ENCODE peak calls at places on chromosomes 13 and 19, in eight cellular contexts. M is GM23338, D is dorsolateral prefrontal cortex, O is neural progenitor cell, Y is epithelial cell of esophagus, S is right lobe of liver, P is stomach, H is fibroblast of lung. X is an unnamed sample.

GRCh38 chr19:56141416-56141992 is 417 bp downstream of the ZNF444 start:
- DNase-seq in P (no peak), S (no peak), D (no peak), O (peak), Y (no peak), H (no peak), M (peak), X (no peak)

GRCh38 chr13:62321139-62321538 is 905.5 kb upstream of the PCDH20 start:
- DNase-seq in O (no peak), D (no peak), M (no peak), Y (no peak), S (no peak), H (no peak), P (no peak), X (no peak)

GRCh38 chr19:35169226-35169995 is 14.9 kb downstream of the FXYD5 start:
- DNase-seq in Y (peak), O (no peak), P (no peak), D (no peak), M (no peak), S (no peak), H (no peak), X (no peak)

GRCh38 chr13:79491715-79492114 is 10.8 kb downstream of the NDFIP2 start:
- DNase-seq in Y (peak), O (no peak), M (no peak), H (peak), S (no peak), D (no peak), P (no peak), X (peak)

GRCh38 chr13:80550856-80551532 is 210.1 kb upstream of the SPRY2 start:
- DNase-seq in P (no peak), M (no peak), Y (no peak), D (no peak), S (no peak), O (no peak), H (peak), X (no peak)

GRCh38 chr19:15159251-15159650 is 41.5 kb downstream of the NOTCH3 start:
- DNase-seq in O (no peak), Y (no peak), H (no peak), D (no peak), M (peak), S (no peak), P (no peak), X (no peak)

GRCh38 chr19:1401138-1401888 is at the start of gene GAMT:
- DNase-seq in O (peak), Y (no peak), D (peak), P (no peak), M (peak), H (peak), S (peak), X (no peak)

GRCh38 chr19:39430675-39431593 is 4.8 kb downstream of the RPS16 start:
- DNase-seq in D (no peak), H (peak), S (no peak), Y (peak), O (no peak), M (peak), P (no peak), X (no peak)

GRCh38 chr19:4445963-4446668 is 11.5 kb downstream of the UBXN6 start:
- DNase-seq in Y (no peak), D (no peak), S (no peak), O (no peak), P (no peak), H (no peak), M (no peak), X (no peak)

GRCh38 chr13:23810842-23811241 is 78.4 kb downstream of the MIPEP start:
- DNase-seq in S (no peak), O (no peak), P (no peak), D (no peak), Y (no peak), M (peak), H (no peak), X (no peak)

GRCh38 chr19:43950834-43951626 is at the start of gene ZNF221:
- DNase-seq in M (peak), D (peak), S (peak), H (peak), P (peak), O (peak), Y (peak), X (peak)

DNA sequence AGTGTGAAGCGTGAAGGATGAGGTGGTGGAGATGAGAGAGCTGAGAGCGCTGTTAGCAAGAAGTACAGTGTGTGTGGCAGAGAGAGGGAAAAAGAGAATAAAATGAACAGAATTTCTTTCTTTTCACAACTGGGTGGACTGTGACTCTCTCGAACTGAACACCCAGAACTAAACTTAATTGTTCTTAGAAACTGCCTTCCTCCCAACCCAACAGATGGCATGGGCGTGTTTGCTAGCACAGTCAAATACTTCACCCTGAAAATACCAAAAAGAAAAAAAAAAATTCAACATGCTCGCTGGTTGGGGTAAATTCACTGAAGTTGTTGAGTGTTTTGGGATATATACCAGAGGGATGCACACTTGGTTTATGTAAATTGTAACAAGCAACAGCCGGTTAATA is 116.1 kb downstream of the ZIC5 start:
- DNase-seq in O (no peak), P (no peak), S (no peak), M (no peak), D (no peak), Y (no peak), H (no peak), X (no peak)
- H3K4me3 ChIP-seq in O (no peak), P (no peak), S (no peak), M (no peak), D (no peak), Y (no peak), H (no peak), X (no peak)

GRCh38 chr19:14089412-14089661 is 1.2 kb downstream of the SAMD1 start:
- DNase-seq in D (no peak), H (peak), O (peak), P (no peak), S (no peak), M (peak), Y (no peak), X (no peak)
- TF ChIP-seq CTCF in D (no peak), H (peak), O (peak), P (no peak), S (no peak), M (peak), Y (peak), X (peak)

GRCh38 chr13:33017410-33017929 is 1.2 kb downstream of the KL start:
- DNase-seq in Y (peak), S (peak), P (peak), O (peak), H (peak), M (peak), D (no peak), X (no peak)
- H3K4me3 ChIP-seq in Y (no peak), S (peak), P (peak), O (peak), H (no peak), M (peak), D (peak), X (no peak)

GRCh38 chr19:18401580-18402112 is 4.2 kb upstream of the LRRC25 start:
- DNase-seq in D (no peak), M (peak), Y (peak), H (peak), P (no peak), S (peak), O (peak), X (no peak)
- TF ChIP-seq CTCF in D (no peak), M (peak), Y (peak), H (peak), P (no peak), S (peak), O (peak), X (peak)

GRCh38 chr19:19627442-19627715 is 641 bp downstream of the LPAR2 start:
- DNase-seq in M (no peak), Y (no peak), O (no peak), P (no peak), H (no peak), S (no peak), D (no peak), X (no peak)
- H3K4me3 ChIP-seq in M (peak), Y (peak), O (peak), P (peak), H (no peak), S (peak), D (no peak), X (no peak)

GRCh38 chr19:18429717-18430416 is 8.1 kb downstream of the ISYNA1 start:
- DNase-seq in M (no peak), S (no peak), P (no peak), O (no peak), H (no peak), Y (no peak), D (no peak), X (no peak)

GRCh38 chr19:18430417-18431144 is 7.4 kb downstream of the ISYNA1 start:
- DNase-seq in H (no peak), D (peak), Y (no peak), S (no peak), P (no peak), M (no peak), O (no peak), X (no peak)

GRCh38 chr19:18428173-18428836 is 9.1 kb downstream of the SSBP4 start:
- DNase-seq in H (no peak), S (no peak), Y (no peak), P (no peak), O (no peak), D (peak), M (no peak), X (no peak)

GRCh38 chr19:18427752-18428131 is 8.5 kb downstream of the SSBP4 start:
- DNase-seq in O (no peak), S (no peak), P (no peak), H (no peak), Y (no peak), D (peak), M (no peak), X (no peak)

DNA sequence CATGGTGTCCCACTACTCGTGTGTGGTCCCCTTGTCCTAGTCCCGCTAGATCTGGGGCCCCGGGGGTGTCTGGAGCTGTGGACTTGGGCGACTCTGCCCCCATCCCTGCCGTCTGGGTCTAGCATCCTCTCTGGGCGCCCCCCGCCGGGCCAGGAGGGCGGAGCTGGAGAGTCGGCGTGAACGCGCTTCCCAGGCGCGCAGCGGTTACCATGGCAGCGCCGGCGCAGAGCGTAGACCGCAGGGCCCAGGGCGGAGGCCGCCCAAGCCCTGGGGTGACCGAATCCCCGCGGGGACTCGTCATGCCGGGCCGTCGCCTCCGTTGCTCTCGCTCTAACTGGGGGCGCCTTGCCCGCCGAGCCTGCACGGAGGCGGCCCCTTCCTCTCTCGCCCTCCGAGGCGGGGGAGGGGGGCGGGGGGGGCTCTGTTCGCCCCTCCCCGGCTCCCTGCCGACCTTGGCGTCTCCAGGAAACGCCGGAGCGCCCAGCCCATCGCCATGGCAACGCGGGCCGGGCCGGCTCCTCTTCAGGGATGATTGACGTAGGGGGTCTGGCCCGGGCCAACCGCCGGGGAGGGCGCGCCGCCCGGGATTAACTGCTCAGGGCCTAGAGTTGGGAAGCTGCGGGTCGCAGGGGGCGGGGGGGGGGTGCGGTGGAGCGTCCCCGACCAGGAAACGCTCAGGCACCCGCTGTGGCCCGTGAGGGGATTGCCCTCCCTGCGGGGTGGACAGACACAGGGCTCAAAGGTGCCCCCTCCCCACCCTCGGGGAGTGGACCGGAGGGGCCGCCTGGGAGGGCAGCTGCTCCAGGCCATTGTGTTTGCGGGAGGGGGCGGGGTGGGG is 8.9 kb downstream of the ISYNA1 start:
- DNase-seq in S (peak), M (peak), D (peak), O (peak), H (peak), P (peak), Y (peak), X (no peak)
- TF ChIP-seq CTCF in S (no peak), M (no peak), D (no peak), O (no peak), H (no peak), P (no peak), Y (no peak), X (no peak)

GRCh38 chr13:46171223-46171622 is 10.8 kb downstream of the LCP1 start:
- DNase-seq in S (no peak), P (no peak), O (no peak), M (no peak), Y (no peak), H (no peak), D (no peak), X (no peak)
- H3K4me3 ChIP-seq in S (no peak), P (no peak), O (no peak), M (no peak), Y (no peak), H (no peak), D (no peak), X (no peak)

DNA sequence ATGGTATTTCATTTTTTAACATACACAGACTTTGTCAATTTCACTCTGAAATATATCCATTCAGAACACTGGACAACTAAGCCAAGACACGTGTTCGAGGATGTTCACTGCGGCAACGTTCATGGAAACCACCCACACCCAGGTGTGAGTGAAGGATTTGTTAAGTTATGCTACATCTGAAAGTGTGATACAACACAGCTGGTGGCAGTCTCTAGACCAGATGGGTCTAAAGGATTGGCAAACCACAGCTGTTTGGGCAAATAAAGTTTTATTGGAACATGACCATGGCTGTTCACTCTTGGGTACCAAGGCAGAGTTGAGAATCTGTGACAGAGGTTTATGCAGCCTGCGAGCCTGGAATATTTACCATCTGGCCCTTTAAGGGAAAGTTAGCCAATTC is 12.0 kb downstream of the SLC7A9 start:
- DNase-seq in Y (no peak), O (no peak), P (no peak), H (no peak), M (no peak), D (no peak), S (no peak), X (no peak)
- TF ChIP-seq CTCF in Y (no peak), O (no peak), P (no peak), H (no peak), M (no peak), D (no peak), S (no peak), X (no peak)

DNA sequence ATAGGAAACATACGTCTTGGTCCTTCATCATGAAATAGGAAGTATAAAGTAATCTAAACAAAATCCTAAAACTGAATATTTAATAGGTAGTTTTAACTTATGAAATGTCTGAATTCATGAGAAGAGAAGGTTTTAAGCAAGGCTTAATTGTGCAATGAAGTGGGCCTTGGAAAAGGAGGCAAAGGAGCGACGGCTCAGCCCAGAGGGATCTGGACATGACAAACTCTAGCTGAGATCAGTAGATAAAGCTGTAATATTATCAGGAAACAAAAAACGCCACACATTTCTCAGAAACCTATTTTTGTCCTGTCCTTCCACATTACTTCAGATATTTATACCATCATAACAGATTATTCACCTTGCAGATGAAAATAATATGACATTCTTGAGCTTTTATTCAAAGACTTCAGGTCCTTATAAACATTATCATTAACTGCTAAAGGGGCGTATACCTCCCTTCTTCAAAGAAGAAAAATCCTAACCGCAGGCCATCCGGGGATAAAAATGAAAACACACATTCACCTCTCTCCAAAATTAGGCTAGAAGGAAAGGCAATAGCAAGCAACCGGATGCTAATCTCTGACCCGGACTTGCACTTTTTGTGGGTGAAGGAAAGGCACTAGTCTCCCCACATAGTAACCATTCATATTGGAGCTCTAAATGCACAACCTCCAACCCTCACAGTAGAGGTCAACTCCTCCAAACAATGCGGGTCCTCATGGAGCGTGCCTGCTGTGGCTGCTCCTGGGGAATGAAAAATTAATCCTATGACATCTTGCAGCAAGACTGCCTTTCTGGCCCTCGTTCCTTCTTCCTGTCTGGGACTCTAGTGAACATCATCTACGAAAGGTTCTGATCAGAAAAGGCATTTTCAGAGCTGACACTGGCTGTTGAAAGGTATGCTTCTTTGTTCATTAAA is 108.8 kb downstream of the TBC1D4 start:
- DNase-seq in Y (no peak), O (no peak), S (no peak), M (no peak), P (no peak), D (no peak), H (no peak), X (no peak)
- H3K4me3 ChIP-seq in Y (no peak), O (no peak), S (no peak), M (no peak), P (no peak), D (no peak), H (no peak), X (no peak)